ENCODE peak calls at places on chromosome 16, in five cellular contexts. One of them, this sample, is unnamed.

GRCh38 chr16:30065943-30066881 is 652 bp downstream of the ALDOA start:
- DNase-seq in effector memory CD4-positive, alpha-beta T cell: peak; percentile 20
- DNase-seq in adrenal gland: peak; percentile 79
- DNase-seq in naive thymus-derived CD4-positive, alpha-beta T cell: no peak
- DNase-seq in heart right ventricle: no peak
- DNase-seq in this sample: no peak

GRCh38 chr16:4615389-4616046 is 830 bp upstream of the UBALD1 start:
- DNase-seq in effector memory CD4-positive, alpha-beta T cell: no peak
- DNase-seq in adrenal gland: peak; percentile 59
- DNase-seq in naive thymus-derived CD4-positive, alpha-beta T cell: no peak
- DNase-seq in heart right ventricle: peak; percentile 39
- DNase-seq in this sample: no peak

GRCh38 chr16:84982434-84982833 is 28.9 kb downstream of the ZDHHC7 start:
- DNase-seq in adrenal gland: no peak
- DNase-seq in naive thymus-derived CD4-positive, alpha-beta T cell: no peak
- DNase-seq in effector memory CD4-positive, alpha-beta T cell: no peak
- DNase-seq in heart right ventricle: no peak
- DNase-seq in this sample: no peak

GRCh38 chr16:719815-720506 is 985 bp upstream of the ANTKMT start:
- DNase-seq in adrenal gland: no peak
- DNase-seq in naive thymus-derived CD4-positive, alpha-beta T cell: no peak
- DNase-seq in heart right ventricle: no peak
- DNase-seq in effector memory CD4-positive, alpha-beta T cell: no peak
- DNase-seq in this sample: peak; percentile 39

GRCh38 chr16:8867483-8868271 is 1.1 kb downstream of the CARHSP1 start:
- DNase-seq in adrenal gland: peak; percentile 70
- DNase-seq in effector memory CD4-positive, alpha-beta T cell: no peak
- DNase-seq in heart right ventricle: peak; percentile 59
- DNase-seq in naive thymus-derived CD4-positive, alpha-beta T cell: no peak
- DNase-seq in this sample: no peak

GRCh38 chr16:582218-582613 is 7.7 kb upstream of the RAB40C start:
- DNase-seq in heart right ventricle: peak; percentile 21
- DNase-seq in naive thymus-derived CD4-positive, alpha-beta T cell: no peak
- DNase-seq in effector memory CD4-positive, alpha-beta T cell: no peak
- DNase-seq in adrenal gland: no peak
- DNase-seq in this sample: no peak

GRCh38 chr16:58280146-58280845 is 14.5 kb downstream of the PRSS54 start:
- DNase-seq in adrenal gland: no peak
- DNase-seq in effector memory CD4-positive, alpha-beta T cell: no peak
- DNase-seq in naive thymus-derived CD4-positive, alpha-beta T cell: no peak
- DNase-seq in heart right ventricle: no peak
- DNase-seq in this sample: no peak

GRCh38 chr16:1572664-1573063 is 39.2 kb downstream of the TMEM204 start:
- DNase-seq in adrenal gland: no peak
- DNase-seq in effector memory CD4-positive, alpha-beta T cell: no peak
- DNase-seq in naive thymus-derived CD4-positive, alpha-beta T cell: no peak
- DNase-seq in heart right ventricle: no peak
- DNase-seq in this sample: no peak

GRCh38 chr16:83602797-83603735 is 204.7 kb upstream of the HSBP1 start:
- DNase-seq in effector memory CD4-positive, alpha-beta T cell: no peak
- DNase-seq in heart right ventricle: no peak
- DNase-seq in adrenal gland: no peak
- DNase-seq in naive thymus-derived CD4-positive, alpha-beta T cell: no peak
- DNase-seq in this sample: no peak

GRCh38 chr16:88063201-88063773 is 112.1 kb downstream of the BANP start:
- DNase-seq in naive thymus-derived CD4-positive, alpha-beta T cell: no peak
- DNase-seq in effector memory CD4-positive, alpha-beta T cell: no peak
- DNase-seq in adrenal gland: no peak
- DNase-seq in heart right ventricle: no peak
- DNase-seq in this sample: no peak

GRCh38 chr16:55543470-55543869 is 23.0 kb upstream of the CAPNS2 start:
- DNase-seq in adrenal gland: no peak
- DNase-seq in naive thymus-derived CD4-positive, alpha-beta T cell: no peak
- DNase-seq in heart right ventricle: no peak
- DNase-seq in effector memory CD4-positive, alpha-beta T cell: no peak
- DNase-seq in this sample: no peak

DNA sequence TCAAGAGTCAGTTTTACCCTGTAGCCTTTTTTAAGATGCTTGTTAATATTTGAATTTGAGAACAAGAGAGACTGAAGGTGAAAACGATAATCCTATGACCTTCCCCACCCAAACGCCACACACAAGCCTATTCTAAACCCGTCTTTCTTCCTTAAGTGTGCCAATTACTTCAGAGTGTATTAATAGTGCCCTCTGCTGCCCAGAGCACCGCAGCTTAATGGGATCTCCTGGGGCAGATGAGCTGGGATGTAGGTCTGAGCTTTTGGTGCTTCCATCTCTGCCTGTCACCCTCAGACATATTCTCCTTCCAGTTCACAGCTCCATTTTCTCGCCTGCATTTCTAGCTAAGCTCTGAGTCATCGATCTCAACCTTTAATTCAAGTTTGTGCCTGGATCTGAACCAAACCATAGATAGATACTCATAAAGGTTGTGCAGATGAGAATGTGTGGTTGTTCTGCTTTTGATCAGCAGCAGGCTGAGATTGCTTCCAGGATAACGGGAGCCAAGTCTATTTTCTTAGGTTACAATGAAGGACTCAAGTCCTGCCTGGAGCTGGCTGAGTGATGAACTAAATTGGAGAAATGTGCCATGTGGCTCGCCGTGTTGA is 46.4 kb upstream of the CDH13 start:
- DNase-seq in adrenal gland: no peak
- DNase-seq in heart right ventricle: no peak
- DNase-seq in effector memory CD4-positive, alpha-beta T cell: no peak
- DNase-seq in naive thymus-derived CD4-positive, alpha-beta T cell: no peak
- DNase-seq in this sample: no peak
- H3K9me3 ChIP-seq in adrenal gland: no peaks in the 10 kb centered on the region
- H3K9me3 ChIP-seq in heart right ventricle: no peaks in the 10 kb centered on the region
- H3K9me3 ChIP-seq in effector memory CD4-positive, alpha-beta T cell: no peaks in the 10 kb centered on the region
- H3K9me3 ChIP-seq in naive thymus-derived CD4-positive, alpha-beta T cell: no peaks in the 10 kb centered on the region
- H3K9me3 ChIP-seq in this sample: no peaks in the 10 kb centered on the region

DNA sequence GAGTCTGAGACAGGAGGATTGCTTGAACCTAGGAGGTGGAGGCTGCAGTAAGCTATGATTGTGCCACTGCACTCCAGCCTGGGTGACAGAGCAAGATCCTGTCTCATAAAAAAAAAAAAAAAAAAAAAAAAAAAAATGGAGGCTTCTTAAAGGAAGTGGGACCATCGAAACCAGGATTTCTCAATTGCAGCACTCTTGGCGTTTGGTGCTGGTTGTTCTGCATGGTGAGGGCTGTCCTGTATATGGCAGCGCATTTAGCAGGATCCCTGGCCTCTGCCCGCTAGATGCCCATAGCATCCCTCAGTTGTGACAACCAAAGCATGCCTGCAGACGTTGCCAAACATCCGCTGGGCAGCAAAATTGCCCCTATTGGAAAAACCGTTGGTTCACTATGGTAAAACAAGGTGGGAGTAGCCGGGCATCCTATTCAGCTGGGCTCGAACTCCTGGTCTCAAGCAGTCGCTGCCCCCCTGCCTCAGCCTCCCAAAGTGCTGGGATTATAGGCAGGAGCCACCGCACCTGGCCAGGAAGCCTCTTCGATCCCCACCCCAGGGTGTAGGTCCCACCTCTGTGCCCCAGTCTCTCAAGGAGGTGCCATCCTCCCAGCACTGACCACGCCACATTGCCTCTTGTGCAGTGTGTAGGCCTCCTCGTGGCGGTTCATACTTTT is 6.5 kb upstream of the NPIPB7 start:
- DNase-seq in effector memory CD4-positive, alpha-beta T cell: no peak
- DNase-seq in naive thymus-derived CD4-positive, alpha-beta T cell: no peak
- DNase-seq in adrenal gland: no peak
- DNase-seq in heart right ventricle: no peak
- DNase-seq in this sample: no peak
- H3K36me3 ChIP-seq in effector memory CD4-positive, alpha-beta T cell: peaks cover 65% of the 10 kb centered on the region
- H3K36me3 ChIP-seq in naive thymus-derived CD4-positive, alpha-beta T cell: peaks cover 16% of the 10 kb centered on the region
- H3K36me3 ChIP-seq in adrenal gland: peaks cover 59% of the 10 kb centered on the region
- H3K36me3 ChIP-seq in heart right ventricle: peaks cover 10% of the 10 kb centered on the region
- H3K36me3 ChIP-seq in this sample: peaks cover 30% of the 10 kb centered on the region

GRCh38 chr16:35909351-35909954 is 2450.0 kb downstream of the TP53TG3F start:
- DNase-seq in naive thymus-derived CD4-positive, alpha-beta T cell: no peak
- DNase-seq in effector memory CD4-positive, alpha-beta T cell: no peak
- DNase-seq in adrenal gland: no peak
- DNase-seq in heart right ventricle: no peak
- DNase-seq in this sample: no peak

GRCh38 chr16:35906440-35906839 is 2447.0 kb downstream of the TP53TG3F start:
- DNase-seq in heart right ventricle: no peak
- DNase-seq in effector memory CD4-positive, alpha-beta T cell: no peak
- DNase-seq in adrenal gland: no peak
- DNase-seq in naive thymus-derived CD4-positive, alpha-beta T cell: no peak
- DNase-seq in this sample: no peak

GRCh38 chr16:35908152-35908551 is 2448.7 kb downstream of the TP53TG3F start:
- DNase-seq in naive thymus-derived CD4-positive, alpha-beta T cell: no peak
- DNase-seq in heart right ventricle: no peak
- DNase-seq in effector memory CD4-positive, alpha-beta T cell: no peak
- DNase-seq in adrenal gland: no peak
- DNase-seq in this sample: no peak

GRCh38 chr16:35910409-35910808 is 2451.0 kb downstream of the TP53TG3F start:
- DNase-seq in naive thymus-derived CD4-positive, alpha-beta T cell: no peak
- DNase-seq in heart right ventricle: no peak
- DNase-seq in effector memory CD4-positive, alpha-beta T cell: no peak
- DNase-seq in adrenal gland: no peak
- DNase-seq in this sample: no peak

GRCh38 chr16:35908942-35909341 is 2449.5 kb downstream of the TP53TG3F start:
- DNase-seq in adrenal gland: no peak
- DNase-seq in effector memory CD4-positive, alpha-beta T cell: no peak
- DNase-seq in heart right ventricle: no peak
- DNase-seq in naive thymus-derived CD4-positive, alpha-beta T cell: no peak
- DNase-seq in this sample: no peak
- H3K9me3 ChIP-seq in adrenal gland: no peaks in the 10 kb centered on the region
- H3K9me3 ChIP-seq in effector memory CD4-positive, alpha-beta T cell: peaks cover 11% of the 10 kb centered on the region
- H3K9me3 ChIP-seq in heart right ventricle: peaks cover 44% of the 10 kb centered on the region
- H3K9me3 ChIP-seq in naive thymus-derived CD4-positive, alpha-beta T cell: no peaks in the 10 kb centered on the region
- H3K9me3 ChIP-seq in this sample: peaks cover 8% of the 10 kb centered on the region

GRCh38 chr16:50338371-50339231 is 30.2 kb downstream of the BRD7 start:
- DNase-seq in naive thymus-derived CD4-positive, alpha-beta T cell: peak; percentile 74
- DNase-seq in heart right ventricle: no peak
- DNase-seq in effector memory CD4-positive, alpha-beta T cell: no peak
- DNase-seq in adrenal gland: no peak
- DNase-seq in this sample: no peak
- H3K36me3 ChIP-seq in naive thymus-derived CD4-positive, alpha-beta T cell: no peaks in the 10 kb centered on the region
- H3K36me3 ChIP-seq in heart right ventricle: no peaks in the 10 kb centered on the region
- H3K36me3 ChIP-seq in effector memory CD4-positive, alpha-beta T cell: peaks cover 13% of the 10 kb centered on the region
- H3K36me3 ChIP-seq in adrenal gland: peaks cover 34% of the 10 kb centered on the region
- H3K36me3 ChIP-seq in this sample: peaks cover 4% of the 10 kb centered on the region

DNA sequence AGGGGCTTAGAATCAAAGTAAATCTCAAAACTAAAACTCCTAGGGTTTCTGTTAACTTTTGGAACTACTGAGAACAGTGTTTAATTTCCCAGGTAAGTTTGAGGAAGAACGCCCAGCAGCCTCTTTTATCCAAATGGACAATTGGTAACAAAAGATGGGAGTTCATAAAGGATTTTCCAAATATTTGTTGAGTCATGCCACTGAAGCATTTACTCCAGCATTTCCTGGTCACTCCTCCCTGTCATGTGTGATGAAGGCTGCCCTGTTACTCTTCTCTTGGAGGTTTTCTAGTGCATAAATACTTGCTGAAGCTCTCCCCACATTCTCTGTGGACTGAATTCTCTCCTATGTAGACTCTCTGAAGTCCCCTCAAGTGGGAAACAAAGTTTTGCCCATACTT is 16.5 kb downstream of the ZNF75A start:
- DNase-seq in heart right ventricle: no peak
- DNase-seq in naive thymus-derived CD4-positive, alpha-beta T cell: no peak
- DNase-seq in effector memory CD4-positive, alpha-beta T cell: no peak
- DNase-seq in adrenal gland: no peak
- DNase-seq in this sample: no peak
- H3K9me3 ChIP-seq in heart right ventricle: peaks cover 93% of the 10 kb centered on the region
- H3K9me3 ChIP-seq in naive thymus-derived CD4-positive, alpha-beta T cell: peaks cover 15% of the 10 kb centered on the region
- H3K9me3 ChIP-seq in effector memory CD4-positive, alpha-beta T cell: peaks cover 62% of the 10 kb centered on the region
- H3K9me3 ChIP-seq in adrenal gland: peaks cover 17% of the 10 kb centered on the region
- H3K9me3 ChIP-seq in this sample: peaks cover 51% of the 10 kb centered on the region

GRCh38 chr16:79764415-79765149 is 164.0 kb upstream of the MAF start:
- DNase-seq in naive thymus-derived CD4-positive, alpha-beta T cell: no peak
- DNase-seq in adrenal gland: no peak
- DNase-seq in heart right ventricle: no peak
- DNase-seq in effector memory CD4-positive, alpha-beta T cell: no peak
- DNase-seq in this sample: no peak
- H3K36me3 ChIP-seq in naive thymus-derived CD4-positive, alpha-beta T cell: no peaks in the 10 kb centered on the region
- H3K36me3 ChIP-seq in adrenal gland: no peaks in the 10 kb centered on the region
- H3K36me3 ChIP-seq in heart right ventricle: no peaks in the 10 kb centered on the region
- H3K36me3 ChIP-seq in effector memory CD4-positive, alpha-beta T cell: no peaks in the 10 kb centered on the region
- H3K36me3 ChIP-seq in this sample: no peaks in the 10 kb centered on the region